ENCODE peak calls at places on chromosomes 11 and 22, in eight cellular contexts. C, R, G, B, Z, W, N and E are unnamed samples.

GRCh38 chr11:130161441-130161840 is 1.9 kb downstream of the ST14 start:
- DNase-seq in C (no peak), R (no peak), G (no peak), B (no peak), Z (no peak), W (no peak), N (no peak), E (no peak)

GRCh38 chr11:2380807-2381350 is 3.8 kb downstream of the CD81 start:
- DNase-seq in C (no peak), R (no peak), G (peak), B (peak), Z (no peak), W (no peak), N (no peak), E (no peak)

GRCh38 chr11:123575441-123575840 is 79.0 kb downstream of the SCN3B start:
- DNase-seq in C (no peak), R (no peak), G (no peak), B (no peak), Z (no peak), W (no peak), N (no peak), E (no peak)

GRCh38 chr11:64103377-64103985 is 62.4 kb downstream of the MACROD1 start:
- DNase-seq in C (no peak), R (no peak), G (no peak), B (no peak), Z (no peak), W (no peak), N (no peak), E (no peak)

GRCh38 chr11:60343094-60343704 is 16.1 kb downstream of the MS4A6E start:
- DNase-seq in C (no peak), R (peak), G (peak), B (no peak), Z (no peak), W (no peak), N (no peak), E (no peak)

GRCh38 chr11:116544721-116545120 is 228.1 kb downstream of the BUD13 start:
- DNase-seq in C (no peak), R (no peak), G (no peak), B (no peak), Z (no peak), W (no peak), N (no peak), E (no peak)

GRCh38 chr11:34274712-34275398 is 83.0 kb downstream of the ABTB2 start:
- DNase-seq in C (no peak), R (peak), G (no peak), B (peak), Z (no peak), W (peak), N (no peak), E (no peak)

GRCh38 chr11:4991066-4991465 is 3.6 kb upstream of the OR51L1 start:
- DNase-seq in C (no peak), R (no peak), G (peak), B (no peak), Z (no peak), W (no peak), N (no peak), E (no peak)

GRCh38 chr11:1060885-1061616 is 13.6 kb upstream of the MUC2 start:
- DNase-seq in C (no peak), R (peak), G (no peak), B (peak), Z (no peak), W (peak), N (no peak), E (no peak)

GRCh38 chr22:37940698-37941376 is 12.6 kb downstream of the C22orf23 start:
- DNase-seq in C (peak), R (no peak), G (no peak), B (no peak), Z (no peak), W (no peak), N (no peak), E (no peak)

GRCh38 chr11:13674799-13675509 is 6.5 kb downstream of the FAR1 start:
- DNase-seq in C (peak), R (no peak), G (no peak), B (no peak), Z (no peak), W (no peak), N (no peak), E (no peak)

GRCh38 chr11:16604784-16605439 is 133.5 kb upstream of the C11orf58 start:
- DNase-seq in C (no peak), R (peak), G (no peak), B (peak), Z (no peak), W (no peak), N (peak), E (no peak)

GRCh38 chr22:25514436-25514835 is 50.0 kb upstream of the GRK3 start:
- DNase-seq in C (no peak), R (peak), G (no peak), B (no peak), Z (no peak), W (no peak), N (no peak), E (no peak)

GRCh38 chr11:74403607-74404006 is 5.4 kb upstream of the PGM2L1 start:
- DNase-seq in C (no peak), R (no peak), G (no peak), B (no peak), Z (no peak), W (no peak), N (no peak), E (no peak)

GRCh38 chr11:74398244-74399159 is at the start of gene PGM2L1:
- DNase-seq in C (peak), R (peak), G (peak), B (peak), Z (peak), W (peak), N (peak), E (peak)

GRCh38 chr11:74397531-74398243 is 546 bp downstream of the PGM2L1 start:
- DNase-seq in C (peak), R (peak), G (peak), B (no peak), Z (no peak), W (no peak), N (peak), E (peak)
- TF ChIP-seq CTCF in C (no peak), R (peak), G (no peak), B (no peak), Z (no peak), W (peak), N (peak), E (peak)

GRCh38 chr11:61581030-61581928 is at the start of gene SYT7:
- DNase-seq in C (peak), R (peak), G (peak), B (peak), Z (peak), W (peak), N (peak), E (peak)
- TF ChIP-seq CTCF in C (no peak), R (peak), G (peak), B (peak), Z (peak), W (no peak), N (peak), E (peak)

GRCh38 chr11:78417888-78418583 is 416 bp upstream of the GAB2 start:
- DNase-seq in C (peak), R (peak), G (peak), B (peak), Z (peak), W (no peak), N (peak), E (peak)
- TF ChIP-seq CTCF in C (no peak), R (no peak), G (no peak), B (no peak), Z (peak), W (peak), N (peak), E (peak)

GRCh38 chr22:17205432-17205831 is 13.8 kb downstream of the ADA2 start:
- DNase-seq in C (no peak), R (no peak), G (peak), B (no peak), Z (no peak), W (no peak), N (no peak), E (no peak)
- TF ChIP-seq CTCF in C (no peak), R (no peak), G (no peak), B (no peak), Z (no peak), W (no peak), N (no peak), E (no peak)

GRCh38 chr22:30427871-30428270 is 2.3 kb downstream of the MTFP1 start:
- DNase-seq in C (no peak), R (no peak), G (peak), B (no peak), Z (no peak), W (no peak), N (no peak), E (no peak)

GRCh38 chr22:30424471-30425326 is 869 bp upstream of the MTFP1 start:
- DNase-seq in C (peak), R (peak), G (peak), B (no peak), Z (no peak), W (no peak), N (peak), E (no peak)

GRCh38 chr22:30425616-30426394 is at the start of gene MTFP1:
- DNase-seq in C (peak), R (peak), G (peak), B (no peak), Z (no peak), W (no peak), N (peak), E (peak)

GRCh38 chr22:30425327-30425615 is 297 bp upstream of the MTFP1 start:
- DNase-seq in C (peak), R (no peak), G (no peak), B (no peak), Z (no peak), W (no peak), N (no peak), E (no peak)

GRCh38 chr22:30426395-30427353 is 1.1 kb downstream of the MTFP1 start:
- DNase-seq in C (peak), R (peak), G (peak), B (peak), Z (no peak), W (no peak), N (peak), E (peak)
- TF ChIP-seq CTCF in C (peak), R (peak), G (peak), B (peak), Z (peak), W (peak), N (peak), E (peak)

DNA sequence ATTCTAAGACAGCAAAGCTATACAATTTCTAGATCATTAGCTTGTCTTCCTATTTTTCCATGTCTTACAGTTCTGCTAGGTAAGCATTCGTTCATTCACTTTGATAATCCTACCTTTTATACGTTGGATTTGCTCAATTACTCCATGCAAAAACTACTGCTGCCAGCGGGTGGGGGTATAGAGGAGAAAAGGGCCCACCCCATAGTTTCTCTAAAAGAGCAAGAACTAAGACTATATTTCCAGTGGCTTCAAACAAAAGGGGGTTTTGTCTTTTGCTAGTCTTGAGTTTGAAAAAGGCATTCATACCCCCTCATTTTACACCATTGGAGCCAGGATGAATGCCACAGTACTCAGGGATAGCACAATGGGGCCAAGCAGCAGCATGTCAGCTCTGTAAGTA is 155.7 kb downstream of the WT1 start:
- DNase-seq in C (no peak), R (no peak), G (no peak), B (no peak), Z (no peak), W (no peak), N (no peak), E (no peak)
- TF ChIP-seq CTCF in C (no peak), R (no peak), G (no peak), B (peak), Z (no peak), W (no peak), N (peak), E (no peak)

DNA sequence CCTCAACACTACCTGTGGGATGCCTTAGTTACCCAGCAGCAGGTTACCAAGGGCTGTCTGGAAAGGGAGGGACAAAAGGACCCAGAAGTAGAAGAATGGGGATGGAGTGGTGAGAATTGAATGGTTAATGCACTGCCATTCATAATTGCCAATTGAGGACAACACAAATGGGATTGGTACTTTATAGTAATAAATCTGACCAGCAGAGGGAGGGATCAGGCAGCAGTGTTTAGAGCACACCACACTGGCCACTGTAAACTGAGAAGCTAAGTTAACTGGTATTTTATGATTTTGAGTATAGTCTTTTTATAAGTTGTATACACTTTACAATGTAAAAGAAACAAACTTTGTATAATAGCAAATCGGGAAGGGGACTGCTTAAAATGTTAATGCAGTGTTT is 10.7 kb downstream of the TBRG1 start:
- DNase-seq in C (no peak), R (no peak), G (no peak), B (no peak), Z (no peak), W (no peak), N (no peak), E (no peak)
- TF ChIP-seq CTCF in C (no peak), R (peak), G (no peak), B (no peak), Z (peak), W (peak), N (peak), E (peak)

GRCh38 chr11:47418454-47419259 is 7.6 kb downstream of the PSMC3 start:
- DNase-seq in C (no peak), R (no peak), G (no peak), B (no peak), Z (no peak), W (no peak), N (no peak), E (no peak)
- TF ChIP-seq CTCF in C (no peak), R (no peak), G (no peak), B (no peak), Z (no peak), W (no peak), N (no peak), E (no peak)